ENCODE peak calls at places on chromosomes 16 and 17, in ten cellular contexts. X is Peyer's patch, K is HCT116, T is heart left ventricle, R is right lobe of liver, S is body of pancreas, G is uterus, J is sigmoid colon, Z is upper lobe of left lung, O is transverse colon. M is an unnamed sample.

GRCh38 chr17:21288581-21289017 is 4.1 kb downstream of the MAP2K3 start:
- DNase-seq in X (no peak), K (no peak), T (peak; percentile 27), R (no peak), S (no peak), G (no peak), J (no peak), Z (no peak), O (no peak), M (no peak)

GRCh38 chr16:57960310-57960709 is 10.6 kb downstream of the CNGB1 start:
- DNase-seq in X (no peak), K (no peak), T (no peak), R (no peak), S (no peak), G (no peak), J (no peak), Z (peak; percentile 42), O (no peak), M (no peak)

GRCh38 chr16:1308036-1308976 is 1.1 kb upstream of the UBE2I start:
- DNase-seq in X (no peak), K (peak; percentile 74), T (no peak), R (no peak), S (no peak), G (peak; percentile 28), J (no peak), Z (no peak), O (peak; percentile 37), M (no peak)

GRCh38 chr17:34542700-34543336 is 36.6 kb upstream of the TMEM132E start:
- DNase-seq in X (peak; percentile 47), K (no peak), T (no peak), R (no peak), S (peak; percentile 41), G (peak; percentile 17), J (no peak), Z (no peak), O (peak; percentile 25), M (no peak)

GRCh38 chr16:69276143-69277115 is 34.7 kb upstream of the VPS4A start:
- DNase-seq in X (no peak), K (no peak), T (peak; percentile 45), R (no peak), S (peak; percentile 37), G (peak; percentile 85), J (peak; percentile 90), Z (no peak), O (peak; percentile 31), M (no peak)

GRCh38 chr17:77098884-77099545 is 41.8 kb upstream of the SEC14L1 start:
- DNase-seq in X (no peak), K (no peak), T (peak; percentile 69), R (peak; percentile 73), S (peak; percentile 78), G (peak; percentile 77), J (peak; percentile 84), Z (no peak), O (peak; percentile 37), M (no peak)

GRCh38 chr16:68276223-68276622 is 11.9 kb downstream of the SLC7A6 start:
- DNase-seq in X (no peak), K (no peak), T (no peak), R (no peak), S (no peak), G (no peak), J (no peak), Z (no peak), O (no peak), M (no peak)

GRCh38 chr16:88505405-88506082 is 52.5 kb downstream of the ZFPM1 start:
- DNase-seq in X (peak; percentile 73), K (peak; percentile 60), T (peak; percentile 30), R (peak; percentile 90), S (peak; percentile 95), G (peak; percentile 37), J (no peak), Z (peak; percentile 92), O (peak; percentile 89), M (no peak)

GRCh38 chr17:20226814-20227482 is 217.8 kb downstream of the SPECC1 start:
- DNase-seq in X (peak; percentile 45), K (peak; percentile 34), T (peak; percentile 76), R (peak; percentile 83), S (peak; percentile 86), G (peak; percentile 85), J (peak; percentile 90), Z (peak; percentile 67), O (peak; percentile 81), M (peak; percentile 65)

GRCh38 chr17:77958716-77959215 is 263 bp downstream of the TNRC6C start:
- DNase-seq in X (no peak), K (no peak), T (no peak), R (no peak), S (no peak), G (no peak), J (no peak), Z (no peak), O (no peak), M (no peak)

GRCh38 chr17:49290690-49291326 is 60.2 kb upstream of the PHOSPHO1 start:
- DNase-seq in X (no peak), K (peak; percentile 8), T (no peak), R (no peak), S (no peak), G (no peak), J (no peak), Z (no peak), O (no peak), M (peak; percentile 30)

GRCh38 chr16:81487301-81487720 is 42.7 kb downstream of the CMIP start:
- DNase-seq in X (no peak), K (no peak), T (no peak), R (no peak), S (no peak), G (no peak), J (no peak), Z (peak; percentile 74), O (no peak), M (no peak)

GRCh38 chr17:35161281-35161761 is 13.7 kb downstream of the UNC45B start:
- DNase-seq in X (no peak), K (no peak), T (no peak), R (no peak), S (no peak), G (no peak), J (no peak), Z (no peak), O (no peak), M (no peak)

GRCh38 chr16:87461466-87461975 is 31.3 kb downstream of the ZCCHC14 start:
- DNase-seq in X (peak; percentile 45), K (peak; percentile 98), T (peak; percentile 65), R (peak; percentile 93), S (peak; percentile 99), G (peak; percentile 40), J (peak; percentile 81), Z (peak; percentile 80), O (peak; percentile 93), M (peak; percentile 79)
- TF ChIP-seq POLR2A in X (no peak), K (no peak), T (no peak), R (peak; percentile 50), S (peak; percentile 69), G (peak; percentile 18), J (no peak), Z (peak; percentile 63), O (no peak), M (no peak)

DNA sequence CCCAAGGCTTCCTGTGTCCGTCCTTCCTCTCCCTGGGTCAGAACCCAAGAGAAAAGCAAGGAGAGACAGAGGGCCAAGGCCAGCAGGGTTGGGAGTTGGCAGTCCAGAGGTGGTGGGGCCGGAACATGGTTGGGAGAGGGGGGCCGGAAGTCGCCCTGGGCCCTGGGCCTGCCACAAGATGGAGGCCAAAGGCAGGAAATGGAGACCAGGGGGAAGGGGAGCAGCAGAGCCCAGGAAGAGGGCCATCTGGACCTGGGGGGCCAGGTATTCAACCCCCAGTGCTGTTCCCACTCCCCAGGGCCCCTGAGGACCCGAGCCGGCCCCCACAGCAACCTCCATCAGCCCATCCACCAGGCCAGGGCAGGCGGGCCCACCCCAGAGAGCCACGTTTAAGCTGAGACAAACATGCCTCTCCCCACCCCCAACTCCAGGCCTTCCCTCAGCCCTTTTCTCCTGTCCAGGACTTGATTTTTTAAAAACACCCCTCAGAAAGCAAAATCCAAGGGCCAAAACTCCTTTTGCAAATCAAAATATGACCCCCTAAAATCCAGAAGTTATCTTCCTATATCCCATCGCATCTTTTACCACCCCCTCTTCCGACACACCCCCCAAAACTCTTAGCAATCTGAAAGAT is 4.4 kb upstream of the BCL6B start:
- DNase-seq in X (no peak), K (no peak), T (peak; percentile 66), R (no peak), S (peak; percentile 42), G (peak; percentile 75), J (peak; percentile 91), Z (peak; percentile 82), O (peak; percentile 34), M (no peak)
- TF ChIP-seq POLR2A in X (no peak), K (no peak), T (peak; percentile 40), R (no peak), S (no peak), G (peak; percentile 48), J (no peak), Z (peak; percentile 24), O (no peak), M (no peak)

GRCh38 chr17:72417627-72418026 is 296.8 kb downstream of the SOX9 start:
- DNase-seq in X (no peak), K (no peak), T (no peak), R (no peak), S (no peak), G (no peak), J (no peak), Z (no peak), O (no peak), M (no peak)

GRCh38 chr17:72422204-72422504 is 301.3 kb downstream of the SOX9 start:
- DNase-seq in X (no peak), K (no peak), T (no peak), R (no peak), S (no peak), G (no peak), J (no peak), Z (no peak), O (no peak), M (no peak)

GRCh38 chr17:72421128-72422092 is 300.6 kb downstream of the SOX9 start:
- DNase-seq in X (no peak), K (peak; percentile 99), T (no peak), R (no peak), S (peak; percentile 87), G (no peak), J (no peak), Z (no peak), O (peak; percentile 78), M (peak; percentile 89)

GRCh38 chr17:72420775-72421127 is 299.9 kb downstream of the SOX9 start:
- DNase-seq in X (no peak), K (no peak), T (no peak), R (no peak), S (no peak), G (no peak), J (no peak), Z (no peak), O (no peak), M (no peak)

GRCh38 chr17:72419866-72420774 is 299.3 kb downstream of the SOX9 start:
- DNase-seq in X (no peak), K (no peak), T (no peak), R (no peak), S (no peak), G (no peak), J (no peak), Z (no peak), O (peak; percentile 24), M (peak; percentile 35)
- TF ChIP-seq POLR2A in X (no peak), K (no peak), T (no peak), R (no peak), S (no peak), G (no peak), J (no peak), Z (no peak), O (no peak), M (no peak)

DNA sequence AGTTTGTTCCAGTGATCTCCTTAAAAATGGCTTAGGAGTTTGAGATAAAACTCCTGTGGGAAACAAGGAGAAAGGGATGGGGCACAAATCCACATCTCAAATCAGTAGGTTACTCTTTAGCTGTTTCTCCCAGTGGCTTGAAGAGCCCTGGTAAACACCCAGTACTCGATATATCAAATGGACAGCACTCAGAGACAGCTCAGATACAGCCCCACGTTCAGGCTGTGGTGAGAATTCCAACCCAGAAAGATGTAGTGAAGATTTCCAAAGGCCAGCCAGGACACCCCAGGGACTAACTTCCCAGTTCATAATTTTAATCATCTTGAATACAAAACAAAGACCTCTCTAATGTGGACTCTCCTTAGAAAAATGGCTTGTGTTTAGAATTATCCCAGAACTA is 6.4 kb upstream of the VEZF1 start:
- DNase-seq in X (no peak), K (no peak), T (no peak), R (no peak), S (no peak), G (no peak), J (no peak), Z (no peak), O (no peak), M (no peak)
- TF ChIP-seq POLR2A in X (no peak), K (no peak), T (no peak), R (no peak), S (no peak), G (no peak), J (no peak), Z (no peak), O (no peak), M (no peak)

M was measured in H54.